ENCODE peak calls at places on chromosomes 12 and 14, in seven cellular contexts. L is left ventricle myocardium inferior, B is GM23248, G is AG04450, N is body of pancreas, C is tibial artery, O is GM23338. E is an unnamed sample.

GRCh38 chr12:117412465-117413190 is 51.2 kb upstream of the NOS1 start:
- DNase-seq in B (no peak), C (no peak), O (no peak), L (peak), N (no peak), G (no peak), E (no peak)

GRCh38 chr12:132138941-132139871 is 4.9 kb downstream of the DDX51 start:
- DNase-seq in B (no peak), O (no peak), N (no peak), G (no peak), C (no peak), L (no peak), E (no peak)

GRCh38 chr14:96056509-96057422 is 17.6 kb downstream of the C14orf132 start:
- DNase-seq in G (no peak), N (no peak), B (no peak), O (peak), L (no peak), C (peak), E (no peak)

GRCh38 chr14:61051046-61051445 is 70.0 kb downstream of the SLC38A6 start:
- DNase-seq in C (peak), B (peak), N (no peak), O (peak), L (peak), G (no peak), E (no peak)

GRCh38 chr12:6850796-6851152 is 312 bp downstream of the CDCA3 start:
- DNase-seq in C (no peak), O (peak), B (no peak), L (no peak), G (no peak), N (no peak), E (no peak)

GRCh38 chr12:120677765-120678473 is 9.0 kb upstream of the MLEC start:
- DNase-seq in N (no peak), B (peak), G (no peak), L (peak), O (no peak), C (no peak), E (no peak)

GRCh38 chr14:105313381-105314286 is 914 bp upstream of the PACS2 start:
- DNase-seq in N (peak), G (no peak), B (peak), O (peak), L (no peak), C (peak), E (no peak)

GRCh38 chr12:6752181-6752930 is 585 bp downstream of the MLF2 start:
- DNase-seq in B (peak), L (peak), C (peak), N (peak), G (no peak), O (peak), E (peak)

GRCh38 chr14:68541128-68541896 is 251.6 kb downstream of the ZFP36L1 start:
- DNase-seq in N (no peak), C (no peak), L (no peak), B (no peak), O (no peak), G (no peak), E (no peak)

GRCh38 chr12:64682572-64683277 is 72.4 kb downstream of the RASSF3 start:
- DNase-seq in B (peak), G (peak), C (peak), L (peak), O (peak), N (no peak), E (no peak)

GRCh38 chr12:111733340-111733739 is 33.4 kb upstream of the ALDH2 start:
- DNase-seq in G (no peak), N (no peak), B (no peak), L (no peak), O (no peak), C (no peak), E (no peak)

GRCh38 chr12:49198431-49199155 is 9.7 kb upstream of the TUBA1A start:
- DNase-seq in L (peak), B (peak), O (peak), C (no peak), G (peak), N (peak), E (peak)

GRCh38 chr14:54450535-54450934 is 9.4 kb upstream of the CNIH1 start:
- DNase-seq in G (no peak), B (peak), C (no peak), N (no peak), O (no peak), L (no peak), E (no peak)

GRCh38 chr14:102723650-102724049 is 53.6 kb upstream of the TRAF3 start:
- DNase-seq in N (no peak), C (no peak), G (no peak), O (no peak), B (no peak), L (no peak), E (no peak)

GRCh38 chr14:51342226-51342625 is 102.2 kb downstream of the TMX1 start:
- DNase-seq in O (no peak), N (no peak), C (no peak), B (peak), G (no peak), L (no peak), E (no peak)

GRCh38 chr12:95554532-95555071 is 3.3 kb upstream of the USP44 start:
- DNase-seq in C (no peak), G (no peak), L (no peak), B (no peak), N (no peak), O (no peak), E (no peak)

GRCh38 chr12:46304080-46304479 is 35.2 kb upstream of the SLC38A1 start:
- DNase-seq in N (no peak), O (no peak), L (no peak), G (no peak), C (no peak), B (peak), E (no peak)

GRCh38 chr12:823043-823698 is 70.8 kb downstream of the WNK1 start:
- DNase-seq in L (no peak), O (no peak), G (no peak), B (no peak), N (no peak), C (no peak), E (no peak)
- H3K27ac ChIP-seq in L (no peak), O (no peak), G (no peak), B (no peak), N (no peak), C (no peak), E (no peak)

GRCh38 chr12:109890620-109891019 is 9.5 kb upstream of the TCHP start:
- DNase-seq in B (no peak), G (no peak), C (no peak), N (no peak), L (no peak), O (no peak), E (no peak)

GRCh38 chr12:109892165-109892715 is 7.8 kb upstream of the TCHP start:
- DNase-seq in C (no peak), L (no peak), N (no peak), O (no peak), G (no peak), B (no peak), E (no peak)

GRCh38 chr12:109885616-109886015 is 5.3 kb upstream of the GLTP start:
- DNase-seq in O (no peak), G (no peak), B (no peak), C (no peak), L (no peak), N (no peak), E (no peak)

GRCh38 chr12:109892748-109893147 is 7.3 kb upstream of the TCHP start:
- DNase-seq in G (no peak), L (no peak), C (no peak), B (no peak), O (no peak), N (no peak), E (no peak)

DNA sequence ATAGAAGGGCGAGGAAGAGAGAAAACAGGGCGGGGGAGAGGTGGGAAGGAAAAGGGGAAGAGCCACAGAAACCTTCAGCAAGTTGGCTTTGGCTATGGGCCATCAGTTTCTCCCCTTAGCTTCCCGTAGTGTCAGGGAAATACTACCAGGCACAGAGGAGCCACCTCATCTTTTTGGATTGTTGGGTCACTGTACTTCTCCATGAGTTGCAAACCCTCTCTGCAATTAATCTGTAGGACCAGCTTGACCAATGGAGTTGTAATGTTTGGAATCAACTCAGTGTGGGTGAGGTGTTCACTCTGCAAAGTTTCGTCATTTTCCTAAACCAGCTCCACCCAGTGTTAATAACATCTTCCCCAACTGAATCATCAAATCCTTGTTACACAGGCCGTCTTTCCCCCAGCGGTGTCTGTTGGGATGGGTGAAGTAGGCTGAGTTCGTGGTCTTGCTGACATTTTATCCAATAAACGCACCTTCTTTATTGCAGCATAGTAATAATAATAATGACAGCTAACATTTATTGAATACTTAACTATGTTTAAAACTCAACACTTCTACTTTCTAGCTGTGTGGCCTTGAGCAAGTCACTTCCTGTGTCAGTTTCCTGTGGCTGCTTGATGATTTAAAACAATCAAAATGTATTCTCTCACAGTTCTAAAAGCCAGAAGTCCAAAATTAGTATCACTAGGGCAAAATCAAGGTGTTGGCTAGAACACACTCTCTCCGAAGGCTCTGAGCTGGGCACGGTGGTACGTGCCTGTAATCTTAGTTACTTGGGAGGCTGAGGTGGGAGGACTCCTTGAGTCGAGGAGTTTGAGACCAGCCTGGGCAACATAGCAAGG is 8.1 kb upstream of the GLTP start:
- DNase-seq in L (no peak), C (peak), N (no peak), B (peak), O (no peak), G (peak), E (no peak)
- H3K27ac ChIP-seq in L (peak), C (no peak), N (no peak), B (peak), O (no peak), G (peak), E (no peak)

GRCh38 chr14:49896956-49897355 is 4.1 kb downstream of the ARF6 start:
- DNase-seq in B (no peak), G (no peak), N (no peak), O (no peak), L (no peak), C (no peak), E (no peak)

GRCh38 chr14:49895480-49895879 is 2.6 kb downstream of the ARF6 start:
- DNase-seq in L (no peak), O (no peak), B (peak), C (no peak), N (no peak), G (no peak), E (no peak)

GRCh38 chr14:49897414-49897813 is 4.5 kb downstream of the ARF6 start:
- DNase-seq in C (no peak), L (no peak), B (no peak), G (no peak), N (no peak), O (no peak), E (no peak)

GRCh38 chr14:49898485-49898884 is 5.6 kb downstream of the ARF6 start:
- DNase-seq in B (no peak), O (no peak), C (no peak), N (no peak), G (no peak), L (no peak), E (no peak)

GRCh38 chr14:49897965-49898364 is 5.1 kb downstream of the ARF6 start:
- DNase-seq in C (no peak), B (no peak), O (no peak), N (peak), L (no peak), G (no peak), E (no peak)
- H3K27ac ChIP-seq in C (no peak), B (peak), O (no peak), N (no peak), L (peak), G (no peak), E (no peak)

GRCh38 chr14:23284654-23285529 is 1.0 kb downstream of the HOMEZ start:
- DNase-seq in G (no peak), O (no peak), B (peak), L (no peak), C (no peak), N (no peak), E (no peak)
- H3K27ac ChIP-seq in G (no peak), O (no peak), B (peak), L (peak), C (peak), N (peak), E (peak)

DNA sequence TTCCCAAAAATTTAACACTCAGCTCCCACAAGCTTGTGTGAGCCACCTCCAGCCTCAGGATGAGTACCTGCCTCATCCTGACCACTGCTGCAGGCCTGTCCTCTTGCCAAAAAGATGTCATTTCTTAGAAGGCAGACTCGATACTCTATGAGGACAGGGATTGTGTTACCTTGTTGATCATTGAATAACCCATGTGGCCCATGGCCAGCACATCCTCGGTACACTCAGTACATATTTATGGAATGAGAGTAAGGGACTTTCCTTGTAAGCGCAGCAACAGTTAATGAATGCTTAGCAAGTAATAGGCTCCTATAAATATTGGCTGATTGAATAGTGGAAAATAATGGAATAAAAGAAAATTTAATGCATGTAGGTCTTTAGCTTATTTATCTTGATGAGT is 15.3 kb upstream of the DGLUCY start:
- DNase-seq in C (no peak), O (no peak), L (no peak), B (no peak), N (no peak), G (no peak), E (no peak)
- H3K27ac ChIP-seq in C (no peak), O (no peak), L (no peak), B (no peak), N (no peak), G (no peak), E (no peak)

DNA sequence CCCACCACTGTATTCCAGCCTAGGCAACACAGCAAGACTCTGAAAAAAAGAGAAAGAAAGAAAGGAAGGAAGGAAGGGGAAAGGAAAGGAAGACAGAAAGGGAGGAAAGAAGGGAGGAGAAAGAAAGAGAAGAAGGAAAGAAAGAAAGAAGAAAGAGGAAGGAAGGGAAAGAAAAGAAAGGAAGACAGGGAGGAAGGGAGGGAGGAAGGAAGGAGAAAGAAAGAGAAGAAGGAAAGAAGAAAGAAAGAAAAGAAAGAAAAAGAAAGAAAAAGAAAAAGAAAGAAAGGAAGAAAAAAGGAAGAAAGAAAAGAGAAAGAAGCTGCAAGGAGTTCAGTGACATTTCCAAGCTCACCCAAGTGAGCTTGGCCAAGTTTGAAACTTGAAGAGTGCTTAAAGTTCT is 101.6 kb downstream of the VCPKMT start:
- DNase-seq in C (no peak), B (no peak), L (no peak), O (no peak), G (no peak), N (no peak), E (no peak)
- H3K27ac ChIP-seq in C (no peak), B (no peak), L (no peak), O (no peak), G (no peak), N (no peak), E (no peak)

DNA sequence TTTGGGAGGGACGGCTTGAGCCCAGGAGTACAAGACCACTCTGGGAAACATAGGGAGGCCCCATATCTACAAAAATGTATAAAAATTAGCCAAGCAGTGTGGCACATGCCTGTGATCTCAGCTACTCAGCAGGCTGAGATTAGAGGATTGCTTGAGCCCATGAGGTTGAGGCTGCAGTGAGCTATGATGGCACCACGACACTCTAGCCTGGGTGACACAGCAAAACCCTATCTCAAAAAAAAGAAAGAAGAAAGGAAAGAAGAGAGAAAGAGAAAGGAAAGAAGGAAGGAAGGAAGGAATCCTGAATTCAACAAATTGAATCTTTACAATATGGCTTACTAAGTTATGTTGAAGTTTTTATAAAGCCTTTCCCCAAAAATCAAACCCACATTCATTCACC is 2.1 kb downstream of the KIF21A start:
- DNase-seq in L (no peak), O (no peak), B (no peak), C (no peak), G (no peak), N (no peak), E (no peak)
- H3K27ac ChIP-seq in L (peak), O (no peak), B (no peak), C (peak), G (no peak), N (no peak), E (no peak)

E was measured in caudate nucleus.